ENCODE peak calls at places on chromosomes 7 and 10, in six cellular contexts. Q is NCI-H1694 treated with DMSO at 0.1 percent for 48 hours, I is IMR-90, S is GM10248, U is SW 1271, N is PC-9. C is an unnamed sample.

GRCh38 chr10:133165556-133166503 is 5.8 kb downstream of the KNDC1 start:
- DNase-seq in Q (no peak), U (no peak), I (no peak), N (no peak), S (no peak), C (no peak)

GRCh38 chr7:158911145-158911544 is 54.8 kb downstream of the DYNC2I1 start:
- DNase-seq in I (no peak), Q (no peak), U (no peak), S (no peak), N (no peak), C (no peak)

GRCh38 chr10:33802566-33802965 is 468.1 kb upstream of the NRP1 start:
- DNase-seq in U (no peak), I (no peak), S (no peak), Q (no peak), N (no peak), C (no peak)

GRCh38 chr10:47065903-47066302 is 154.7 kb downstream of the PTPN20 start:
- DNase-seq in Q (no peak), S (no peak), U (no peak), I (no peak), N (no peak), C (no peak)

GRCh38 chr10:72087392-72087968 is 871 bp downstream of the SPOCK2 start:
- DNase-seq in I (no peak), Q (no peak), N (no peak), S (peak), U (no peak), C (no peak)

GRCh38 chr7:87627634-87627994 is 584 bp upstream of the RUNDC3B start:
- DNase-seq in U (no peak), N (no peak), I (no peak), S (no peak), Q (no peak), C (no peak)

GRCh38 chr10:114638874-114639625 is 19.0 kb downstream of the ABLIM1 start:
- DNase-seq in S (no peak), N (no peak), U (no peak), Q (no peak), I (peak), C (peak)

GRCh38 chr10:34480345-34480744 is 334.8 kb downstream of the PARD3 start:
- DNase-seq in U (no peak), I (no peak), S (no peak), Q (no peak), N (no peak), C (no peak)

GRCh38 chr7:28315565-28316420 is 96.5 kb upstream of the CREB5 start:
- DNase-seq in S (no peak), N (no peak), U (no peak), Q (no peak), I (peak), C (no peak)

GRCh38 chr10:119113805-119114732 is 10.2 kb downstream of the DENND10 start:
- DNase-seq in Q (no peak), U (no peak), S (no peak), N (no peak), I (peak), C (no peak)

GRCh38 chr7:4939971-4940720 is 18.8 kb downstream of the MMD2 start:
- DNase-seq in I (no peak), N (no peak), S (no peak), Q (no peak), U (no peak), C (no peak)

GRCh38 chr10:80174641-80175395 is 30.5 kb downstream of the ANXA11 start:
- DNase-seq in N (no peak), U (no peak), I (no peak), Q (no peak), S (no peak), C (no peak)

GRCh38 chr7:100753750-100754149 is 20.4 kb downstream of the ZAN start:
- DNase-seq in N (no peak), S (no peak), U (no peak), I (peak), Q (no peak), C (no peak)

GRCh38 chr7:24907311-24907886 is 72.6 kb downstream of the OSBPL3 start:
- DNase-seq in Q (no peak), N (peak), U (peak), I (peak), S (no peak), C (peak)